ENCODE peak calls at places on chromosome 3, in six cellular contexts. Z is tibial artery, D is A673, L is HFF-Myc, H is HL-60, P is A549. J is an unnamed sample.

GRCh38 chr3:53196575-53197407 is 35.8 kb downstream of the PRKCD start:
- DNase-seq in Z (no peak), D (peak; percentile 56), L (peak; percentile 20), H (peak; percentile 86), P (no peak), J (peak; percentile 27)

GRCh38 chr3:177836671-177837070 is 639.4 kb upstream of the TBL1XR1 start:
- DNase-seq in Z (no peak), D (peak; percentile 59), L (no peak), H (no peak), P (no peak), J (no peak)

GRCh38 chr3:149473314-149473990 is 1.0 kb upstream of the TM4SF4 start:
- DNase-seq in Z (peak; percentile 71), D (peak; percentile 85), L (no peak), H (peak; percentile 73), P (peak; percentile 87), J (peak; percentile 43)

GRCh38 chr3:177523991-177524438 is 326.7 kb upstream of the TBL1XR1 start:
- DNase-seq in Z (no peak), D (no peak), L (no peak), H (no peak), P (no peak), J (no peak)

GRCh38 chr3:172666181-172666872 is 44.5 kb downstream of the NCEH1 start:
- DNase-seq in Z (no peak), D (no peak), L (no peak), H (no peak), P (no peak), J (no peak)

GRCh38 chr3:24388159-24388558 is 106.5 kb downstream of the THRB start:
- DNase-seq in Z (no peak), D (no peak), L (no peak), H (no peak), P (no peak), J (no peak)

GRCh38 chr3:138459619-138460535 is 25.5 kb downstream of the ESYT3 start:
- DNase-seq in Z (no peak), D (no peak), L (no peak), H (no peak), P (no peak), J (no peak)

GRCh38 chr3:108603689-108604088 is 14.2 kb downstream of the DZIP3 start:
- DNase-seq in Z (no peak), D (no peak), L (no peak), H (no peak), P (no peak), J (no peak)

GRCh38 chr3:119245778-119246177 is 5.1 kb upstream of the B4GALT4 start:
- DNase-seq in Z (no peak), D (no peak), L (no peak), H (no peak), P (no peak), J (no peak)

GRCh38 chr3:48564022-48564421 is 441 bp upstream of the UCN2 start:
- DNase-seq in Z (peak; percentile 50), D (no peak), L (no peak), H (peak; percentile 88), P (peak; percentile 56), J (no peak)

GRCh38 chr3:188947983-188948657 is 223.7 kb upstream of the TPRG1 start:
- DNase-seq in Z (peak; percentile 98), D (peak; percentile 96), L (peak; percentile 89), H (no peak), P (peak; percentile 87), J (peak; percentile 100)

GRCh38 chr3:78344918-78345317 is 1305.0 kb downstream of the ROBO2 start:
- DNase-seq in Z (no peak), D (no peak), L (no peak), H (no peak), P (no peak), J (no peak)

GRCh38 chr3:94175677-94176076 is 112.8 kb downstream of the NSUN3 start:
- DNase-seq in Z (no peak), D (no peak), L (no peak), H (no peak), P (no peak), J (no peak)

GRCh38 chr3:191973820-191974219 is 512.9 kb downstream of the PYDC2 start:
- DNase-seq in Z (no peak), D (no peak), L (no peak), H (no peak), P (no peak), J (no peak)

DNA sequence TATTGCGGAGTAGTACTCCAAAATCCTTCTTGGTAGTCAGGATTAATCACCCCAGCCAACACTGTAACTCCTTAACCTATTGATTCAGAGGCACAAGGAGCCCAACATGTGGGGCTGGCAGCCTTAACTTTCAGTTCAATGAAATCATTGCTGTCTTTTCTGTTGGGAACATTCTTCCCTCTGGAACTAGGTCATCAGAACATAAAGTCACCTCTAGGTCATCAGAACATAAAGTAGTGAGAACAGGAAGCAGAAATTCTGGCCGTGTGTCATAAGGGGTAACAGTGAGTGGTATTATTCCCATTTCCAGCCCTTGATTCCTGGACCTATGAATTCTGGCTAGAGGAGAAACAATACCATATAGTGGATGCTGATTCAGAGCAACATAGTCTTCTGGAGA is 71.5 kb upstream of the TNIK start:
- DNase-seq in Z (no peak), D (no peak), L (no peak), H (no peak), P (no peak), J (no peak)
- TF ChIP-seq CTCF in Z (no peak), D (no peak), L (no peak), H (no peak), P (no peak), J (no peak)

DNA sequence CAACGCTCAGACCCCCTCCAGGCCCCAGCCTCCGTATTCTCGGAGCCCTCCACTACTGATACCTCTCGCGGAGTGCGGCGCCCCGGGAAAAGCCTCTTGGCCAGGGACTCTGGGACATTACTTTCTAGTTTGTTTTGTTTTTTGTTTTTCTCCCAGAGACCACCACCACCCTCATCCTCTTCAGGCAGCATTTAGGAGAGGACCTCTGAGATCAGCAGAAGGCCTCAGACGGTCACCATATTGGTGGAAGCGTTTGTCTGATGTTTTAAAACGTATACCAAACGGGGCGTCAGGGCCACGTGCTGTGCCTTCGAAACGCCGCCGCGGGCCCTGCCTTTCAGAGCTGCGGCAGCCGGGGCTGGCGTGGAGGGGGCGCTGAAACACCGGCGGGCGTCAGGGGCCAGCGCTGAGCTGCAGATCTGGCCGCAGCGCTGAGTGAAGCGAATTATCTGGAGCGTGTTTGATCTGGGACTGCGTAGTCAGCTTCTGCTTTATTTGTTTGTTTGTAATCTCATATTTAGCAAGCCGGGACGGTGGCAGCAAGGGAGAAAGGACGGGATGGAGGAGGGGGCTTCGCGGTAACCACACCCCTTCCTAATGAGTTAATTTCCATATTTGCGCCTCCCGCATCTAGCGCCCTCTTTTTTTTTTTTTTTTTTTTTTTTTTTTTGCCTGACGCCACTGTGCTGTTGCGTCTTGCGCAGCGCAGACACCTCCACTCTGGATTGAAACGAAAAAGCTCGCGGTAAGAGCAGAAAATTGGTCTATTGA is 14.8 kb downstream of the SOX2 start:
- DNase-seq in Z (no peak), D (no peak), L (no peak), H (no peak), P (no peak), J (no peak)
- TF ChIP-seq CTCF in Z (no peak), D (peak; percentile 19), L (no peak), H (no peak), P (no peak), J (peak; percentile 40)

DNA sequence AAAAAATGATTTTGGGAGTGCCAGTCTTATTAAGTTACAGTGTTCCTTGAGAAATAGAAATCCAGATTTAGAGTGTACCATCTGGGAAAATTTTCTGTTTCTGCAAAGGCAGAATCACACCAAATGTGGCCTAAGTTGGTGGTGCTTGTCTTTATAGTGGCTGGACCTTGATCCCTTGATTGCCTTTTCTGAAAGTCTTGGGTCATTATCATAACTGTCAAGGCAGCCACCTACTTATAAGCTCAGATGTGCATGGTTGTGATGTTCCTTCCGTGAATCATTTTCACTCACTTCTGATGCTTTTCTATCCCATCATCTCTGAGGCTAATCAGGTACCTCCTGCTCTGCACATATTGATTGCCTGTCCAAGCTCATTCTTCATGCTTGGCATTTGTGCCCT is 20.1 kb downstream of the CMSS1 start:
- DNase-seq in Z (no peak), D (no peak), L (no peak), H (no peak), P (no peak), J (no peak)
- TF ChIP-seq CTCF in Z (no peak), D (no peak), L (no peak), H (no peak), P (no peak), J (no peak)

GRCh38 chr3:60756231-60756630 is 495.0 kb downstream of the FHIT start:
- DNase-seq in Z (no peak), D (no peak), L (no peak), H (no peak), P (no peak), J (peak; percentile 15)

GRCh38 chr3:60752800-60753199 is 498.5 kb downstream of the FHIT start:
- DNase-seq in Z (no peak), D (no peak), L (no peak), H (no peak), P (no peak), J (no peak)

GRCh38 chr3:60754617-60755016 is 496.6 kb downstream of the FHIT start:
- DNase-seq in Z (no peak), D (no peak), L (no peak), H (no peak), P (no peak), J (no peak)

GRCh38 chr3:60756636-60757035 is 494.6 kb downstream of the FHIT start:
- DNase-seq in Z (no peak), D (no peak), L (no peak), H (no peak), P (no peak), J (peak; percentile 52)

DNA sequence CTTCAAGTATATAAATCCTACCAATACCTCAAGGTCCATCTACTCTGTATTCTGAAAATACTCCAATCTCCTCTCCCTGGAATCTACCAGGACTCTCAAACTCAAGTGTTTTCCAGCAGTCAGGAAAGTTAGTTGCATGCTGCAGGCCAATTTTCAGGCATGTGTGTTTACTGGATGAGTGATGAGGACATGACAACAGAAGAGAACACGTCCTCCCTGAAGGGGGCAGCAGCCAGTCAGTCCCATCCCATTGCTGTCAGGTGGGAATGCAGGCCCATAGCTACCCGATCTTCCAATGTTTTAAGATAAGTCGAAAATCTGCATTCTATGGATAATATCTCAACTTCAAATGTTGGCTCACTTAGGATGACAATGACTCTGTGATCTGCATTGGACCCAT is 496.2 kb downstream of the FHIT start:
- DNase-seq in Z (no peak), D (no peak), L (no peak), H (no peak), P (peak; percentile 0), J (no peak)
- TF ChIP-seq CTCF in Z (no peak), D (peak; percentile 31), L (no peak), H (no peak), P (no peak), J (no peak)

GRCh38 chr3:159565313-159565712 is 423.3 kb upstream of the IL12A start:
- DNase-seq in Z (no peak), D (no peak), L (no peak), H (no peak), P (no peak), J (no peak)
- TF ChIP-seq CTCF in Z (no peak), D (no peak), L (no peak), H (no peak), P (no peak), J (no peak)

DNA sequence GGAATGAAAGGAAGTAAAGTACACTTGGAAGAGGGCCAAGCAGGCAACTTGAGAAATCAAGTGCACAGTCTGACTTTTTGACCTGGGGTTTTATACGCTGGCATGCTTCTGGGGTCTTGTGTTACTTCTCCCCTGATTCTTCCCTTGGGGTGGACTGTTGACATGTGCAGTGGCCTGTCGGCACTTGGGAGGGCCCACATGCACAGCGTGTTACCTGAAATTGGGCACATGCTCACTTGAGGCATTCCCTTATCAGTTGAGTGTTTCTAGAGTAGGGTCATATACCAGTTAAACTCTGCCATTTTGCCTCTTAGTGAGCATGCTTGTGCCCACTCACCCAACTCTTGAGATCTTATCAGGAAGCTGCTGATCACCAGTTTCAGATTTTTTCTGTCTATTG is 329.1 kb upstream of the SOX2 start:
- DNase-seq in Z (no peak), D (no peak), L (no peak), H (no peak), P (no peak), J (no peak)
- TF ChIP-seq CTCF in Z (no peak), D (no peak), L (no peak), H (no peak), P (no peak), J (no peak)